ENCODE peak calls at places on chromosomes 1 and 21, in four cellular contexts. O is neuronal stem cell, J is mesendoderm, C is H1. N is an unnamed sample.

GRCh38 chr21:42091899-42092508 is 20.9 kb downstream of the UMODL1 start:
- DNase-seq in O (no peak), C (no peak), J (peak; percentile 68), N (no peak)

GRCh38 chr21:45294509-45295291 is 7.0 kb upstream of the POFUT2 start:
- DNase-seq in C (no peak), J (peak; percentile 91), O (no peak), N (peak; percentile 33)

GRCh38 chr1:218617986-218618385 is 272.9 kb downstream of the TGFB2 start:
- DNase-seq in C (no peak), J (no peak), O (no peak), N (no peak)

GRCh38 chr21:42757826-42758655 is 104.6 kb downstream of the PDE9A start:
- DNase-seq in C (no peak), O (no peak), J (no peak), N (no peak)

GRCh38 chr1:108896160-108897150 is 19.7 kb downstream of the GPSM2 start:
- DNase-seq in C (no peak), O (no peak), J (peak; percentile 26), N (peak; percentile 39)

GRCh38 chr1:217889401-217889800 is 258.3 kb downstream of the SPATA17 start:
- DNase-seq in J (peak; percentile 82), C (peak; percentile 47), O (peak; percentile 26), N (peak; percentile 6)

GRCh38 chr1:193275773-193276172 is 89.4 kb upstream of the B3GALT2 start:
- DNase-seq in C (peak; percentile 21), O (no peak), J (peak; percentile 69), N (no peak)

GRCh38 chr1:246032984-246033383 is 474.1 kb downstream of the SMYD3 start:
- DNase-seq in C (no peak), J (no peak), O (no peak), N (no peak)

GRCh38 chr1:30885580-30886513 is 22.7 kb downstream of the SDC3 start:
- DNase-seq in C (no peak), O (no peak), J (no peak), N (no peak)

GRCh38 chr1:248828845-248829244 is 3.1 kb upstream of the SH3BP5L start:
- DNase-seq in C (no peak), O (no peak), J (no peak), N (peak; percentile 82)

GRCh38 chr1:6624712-6625578 is at the start of gene THAP3:
- DNase-seq in C (no peak), O (peak; percentile 87), J (peak; percentile 91), N (peak; percentile 64)

GRCh38 chr1:205365945-205366463 is 9.3 kb upstream of the KLHDC8A start:
- DNase-seq in O (no peak), C (no peak), J (peak; percentile 44), N (no peak)

GRCh38 chr1:235049217-235049616 is 79.4 kb downstream of the TOMM20 start:
- DNase-seq in J (no peak), C (no peak), O (no peak), N (no peak)

GRCh38 chr1:230851291-230851691 is 17.0 kb downstream of the C1orf198 start:
- DNase-seq in C (no peak), J (peak; percentile 98), O (no peak), N (peak; percentile 46)

GRCh38 chr1:102172200-102172599 is 175.5 kb upstream of the OLFM3 start:
- DNase-seq in C (no peak), J (no peak), O (no peak), N (no peak)

GRCh38 chr1:108585343-108585742 is 25.4 kb downstream of the EEIG2 start:
- DNase-seq in O (no peak), J (no peak), C (no peak), N (no peak)

GRCh38 chr1:158391099-158391498 is 8.2 kb downstream of the OR10T2 start:
- DNase-seq in J (no peak), C (no peak), O (no peak), N (no peak)

GRCh38 chr1:3827813-3828307 is 29.2 kb downstream of the CEP104 start:
- DNase-seq in J (peak; percentile 53), C (no peak), O (no peak), N (no peak)

GRCh38 chr1:182261655-182262054 is 129.9 kb downstream of the GLUL start:
- DNase-seq in J (no peak), O (no peak), C (no peak), N (no peak)

GRCh38 chr21:46226920-46227599 is 1.5 kb downstream of the LSS start:
- DNase-seq in O (no peak), C (no peak), J (peak; percentile 22), N (peak; percentile 58)

GRCh38 chr1:10209590-10209904 is 823 bp upstream of the KIF1B start:
- DNase-seq in J (no peak), O (no peak), C (no peak), N (no peak)

GRCh38 chr1:150765229-150765976 is at the start of gene CTSS:
- DNase-seq in C (no peak), O (no peak), J (no peak), N (peak; percentile 35)

GRCh38 chr1:91428182-91428798 is 23.7 kb upstream of the HFM1 start:
- DNase-seq in O (peak; percentile 17), J (peak; percentile 65), C (no peak), N (no peak)

GRCh38 chr1:207822602-207823451 is 71.0 kb downstream of the CD46 start:
- DNase-seq in C (no peak), J (peak; percentile 59), O (no peak), N (peak; percentile 90)

GRCh38 chr1:179877586-179878265 is at the start of gene TOR1AIP2:
- DNase-seq in J (peak; percentile 96), C (peak; percentile 62), O (peak; percentile 76), N (peak; percentile 92)
- H3K18ac ChIP-seq in J (no peak within 1 kb of the TSS), C (no peak within 1 kb of the TSS), O (peak within 1 kb of the TSS; percentile 87), N (peak within 1 kb of the TSS; percentile 90)

DNA sequence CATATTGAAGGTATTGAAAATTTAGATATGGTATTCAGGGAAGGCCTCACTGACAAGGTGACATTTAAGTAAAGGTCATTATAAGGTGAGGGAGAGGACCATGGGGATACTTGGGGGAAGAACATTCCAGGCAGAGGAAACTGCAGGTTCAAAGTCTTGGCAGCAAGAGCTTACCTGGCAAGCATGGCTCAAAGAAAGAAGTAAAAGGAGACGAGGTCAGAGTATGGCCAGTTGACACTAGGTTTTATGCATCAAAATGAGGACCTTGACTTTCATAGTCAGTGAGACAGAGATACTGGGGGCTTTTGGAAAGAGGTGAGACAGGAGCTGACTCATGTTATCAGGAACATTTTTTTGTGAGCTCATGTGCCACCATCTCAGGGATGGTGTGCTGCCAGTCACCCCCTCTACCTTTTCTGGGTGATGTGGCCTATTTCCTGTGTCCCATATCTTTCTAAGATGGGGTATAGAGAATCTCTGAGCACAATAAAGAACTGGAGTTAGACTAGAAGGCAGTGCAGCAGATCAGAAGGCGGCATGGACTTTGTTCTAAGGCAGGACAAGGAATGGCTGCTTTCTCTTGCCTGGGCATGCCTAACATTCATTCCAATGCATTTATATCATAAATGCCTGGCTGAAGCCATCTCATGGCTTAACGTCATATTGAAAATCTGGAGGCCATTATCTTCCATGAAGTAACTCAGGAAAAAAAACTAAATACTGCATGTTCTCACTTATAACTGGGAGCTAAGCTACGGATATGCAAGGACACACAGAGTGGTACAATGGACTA is 406.7 kb downstream of the NTNG1 start:
- DNase-seq in O (no peak), J (no peak), C (no peak), N (peak; percentile 9)
- H3K4me3 ChIP-seq in O (no peak overlapping the region), J (no peak overlapping the region), C (no peak overlapping the region), N (no peak overlapping the region)

GRCh38 chr1:55833452-55834160 is 618.4 kb upstream of the USP24 start:
- DNase-seq in O (no peak), C (no peak), J (no peak), N (peak; percentile 38)
- H3K18ac ChIP-seq in O (no peak overlapping the region), C (no peak overlapping the region), J (no peak overlapping the region), N (no peak overlapping the region)

GRCh38 chr1:213049232-213049631 is 1.8 kb upstream of the RPS6KC1 start:
- DNase-seq in O (no peak), J (no peak), C (no peak), N (no peak)
- H3K4me3 ChIP-seq in O (no peak overlapping the region), J (no peak overlapping the region), C (no peak overlapping the region), N (no peak overlapping the region)

DNA sequence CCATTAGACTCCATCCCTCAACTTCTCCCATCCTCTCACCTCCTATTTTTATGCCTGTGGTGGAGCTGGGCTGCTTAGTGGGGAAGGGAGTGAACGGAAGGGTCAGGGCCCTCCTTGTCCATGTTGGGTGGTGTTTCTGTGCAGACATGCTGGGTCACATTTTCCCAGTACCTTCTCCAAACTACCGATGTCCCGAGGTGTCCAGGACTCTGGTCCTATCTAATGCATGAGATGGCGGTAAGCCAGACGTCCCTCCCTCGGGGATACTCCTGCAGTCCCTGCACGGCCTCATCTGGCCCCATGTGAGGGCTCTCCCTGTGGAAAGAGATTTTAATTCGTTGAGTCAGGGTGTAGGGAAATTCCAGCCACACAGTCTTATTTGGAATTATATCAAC is 61.0 kb downstream of the OBSCN start:
- DNase-seq in O (no peak), C (no peak), J (no peak), N (no peak)
- H3K18ac ChIP-seq in O (no peak overlapping the region), C (no peak overlapping the region), J (no peak overlapping the region), N (no peak overlapping the region)

GRCh38 chr1:46446646-46447498 is 42.8 kb upstream of the DMBX1 start:
- DNase-seq in C (peak; percentile 85), J (peak; percentile 90), O (peak; percentile 81), N (peak; percentile 97)

GRCh38 chr1:46448109-46448911 is 41.3 kb upstream of the DMBX1 start:
- DNase-seq in J (peak; percentile 49), O (no peak), C (peak; percentile 69), N (peak; percentile 76)

GRCh38 chr1:46449223-46450159 is 40.1 kb upstream of the DMBX1 start:
- DNase-seq in O (no peak), C (no peak), J (no peak), N (no peak)

GRCh38 chr1:46445773-46446256 is 43.8 kb upstream of the DMBX1 start:
- DNase-seq in O (no peak), J (no peak), C (no peak), N (no peak)

DNA sequence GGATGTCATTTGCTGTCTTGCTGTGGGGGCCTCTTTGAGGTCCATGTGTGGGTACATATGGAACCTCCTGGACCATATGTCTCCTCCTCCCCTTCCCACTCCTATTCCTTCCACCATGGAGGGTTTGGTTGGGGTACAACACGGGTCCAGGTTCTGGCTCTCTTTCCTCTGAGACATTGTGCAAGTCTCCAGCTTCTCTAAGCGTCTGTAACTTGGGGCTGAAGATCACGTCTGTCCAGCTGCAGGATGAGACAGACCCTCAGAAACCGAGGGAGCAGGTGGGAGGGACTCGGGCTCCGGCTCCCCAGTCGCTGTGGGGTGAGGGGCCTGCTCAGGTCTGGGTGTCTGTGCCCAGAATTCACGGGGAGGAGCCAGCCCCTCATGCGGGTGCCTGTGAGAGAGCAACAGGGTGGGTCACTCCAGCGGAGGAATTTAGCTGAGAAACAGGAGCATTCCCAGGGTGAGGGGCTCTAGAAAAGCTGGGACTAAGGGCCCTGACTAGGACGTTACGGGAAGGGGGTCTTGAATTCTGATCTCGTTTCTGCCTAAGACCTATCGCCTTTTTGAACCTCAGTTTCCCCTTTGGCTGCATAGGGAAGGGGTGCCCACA is 42.0 kb upstream of the DMBX1 start:
- DNase-seq in O (no peak), C (no peak), J (no peak), N (peak; percentile 29)
- H3K4me3 ChIP-seq in O (no peak overlapping the region), C (peak overlapping the region; percentile 15), J (no peak overlapping the region), N (no peak overlapping the region)

GRCh38 chr1:8084913-8085312 is 58.8 kb upstream of the ERRFI1 start:
- DNase-seq in C (no peak), J (no peak), O (no peak), N (no peak)

GRCh38 chr1:8078176-8078671 is 52.1 kb upstream of the ERRFI1 start:
- DNase-seq in O (no peak), J (peak; percentile 78), C (no peak), N (peak; percentile 86)

GRCh38 chr1:8082945-8083344 is 56.8 kb upstream of the ERRFI1 start:
- DNase-seq in O (no peak), J (no peak), C (no peak), N (no peak)

GRCh38 chr1:8086071-8086470 is 60.0 kb upstream of the ERRFI1 start:
- DNase-seq in C (no peak), O (no peak), J (no peak), N (no peak)

GRCh38 chr1:8083739-8084484 is 57.8 kb upstream of the ERRFI1 start:
- DNase-seq in C (no peak), J (peak; percentile 90), O (no peak), N (no peak)
- H3K18ac ChIP-seq in C (no peak overlapping the region), J (no peak overlapping the region), O (no peak overlapping the region), N (no peak overlapping the region)

N was measured in trophoblast cell.